ENCODE peak calls at places on chromosomes 11 and 22, in four cellular contexts. A is HL-60, V is GM12878, U is K562. W is an unnamed sample.

GRCh38 chr11:120566176-120566575 is 54.6 kb downstream of the GRIK4 start:
- DNase-seq in A (no peak), V (no peak), U (no peak), W (no peak)

GRCh38 chr11:12281571-12282478 is 95.5 kb upstream of the PARVA start:
- DNase-seq in A (peak; percentile 74), V (peak; percentile 21), U (peak; percentile 88), W (peak; percentile 79)

GRCh38 chr22:29313126-29314071 is 2.1 kb downstream of the RASL10A start:
- DNase-seq in A (no peak), V (no peak), U (peak; percentile 21), W (peak; percentile 53)

GRCh38 chr11:64870176-64870892 is 8.1 kb downstream of the EHD1 start:
- DNase-seq in A (peak; percentile 79), V (no peak), U (peak; percentile 84), W (no peak)

GRCh38 chr11:44989831-44990566 is 39.3 kb upstream of the TP53I11 start:
- DNase-seq in A (no peak), V (no peak), U (no peak), W (no peak)

GRCh38 chr22:29300467-29300806 is 6.0 kb upstream of the GAS2L1 start:
- DNase-seq in A (no peak), V (no peak), U (no peak), W (no peak)

GRCh38 chr11:35507688-35508087 is 17.7 kb downstream of the PAMR1 start:
- DNase-seq in A (no peak), V (no peak), U (no peak), W (no peak)

GRCh38 chr11:104254347-104254746 is 90.4 kb upstream of the PDGFD start:
- DNase-seq in A (peak; percentile 41), V (no peak), U (peak; percentile 14), W (peak; percentile 1)

GRCh38 chr11:64230985-64231365 is 627 bp downstream of the DNAJC4 start:
- DNase-seq in A (peak; percentile 72), V (no peak), U (no peak), W (no peak)

GRCh38 chr11:74025467-74026166 is 16.7 kb upstream of the UCP3 start:
- DNase-seq in A (no peak), V (no peak), U (no peak), W (no peak)

GRCh38 chr11:86632499-86633269 is 39.7 kb downstream of the ME3 start:
- DNase-seq in A (no peak), V (peak; percentile 11), U (no peak), W (no peak)

GRCh38 chr22:32480238-32480637 is 5.6 kb downstream of the FBXO7 start:
- DNase-seq in A (no peak), V (no peak), U (no peak), W (no peak)

GRCh38 chr22:28609921-28610320 is 69.7 kb downstream of the TTC28 start:
- DNase-seq in A (no peak), V (no peak), U (no peak), W (no peak)

GRCh38 chr11:10385696-10386095 is 69.4 kb upstream of the AMPD3 start:
- DNase-seq in A (no peak), V (no peak), U (no peak), W (no peak)

GRCh38 chr11:10158461-10158860 is 135.6 kb downstream of the SBF2 start:
- DNase-seq in A (no peak), V (no peak), U (no peak), W (no peak)

GRCh38 chr22:38467438-38467903 is 425 bp upstream of the KDELR3 start:
- DNase-seq in A (no peak), V (no peak), U (peak; percentile 72), W (no peak)

GRCh38 chr22:37870273-37870672 is 21.1 kb downstream of the EIF3L start:
- DNase-seq in A (no peak), V (no peak), U (no peak), W (no peak)

GRCh38 chr11:7467652-7468051 is 17.7 kb upstream of the OLFML1 start:
- DNase-seq in A (no peak), V (peak; percentile 15), U (no peak), W (no peak)

GRCh38 chr11:73554677-73555320 is 43.1 kb downstream of the FAM168A start:
- DNase-seq in A (peak; percentile 26), V (no peak), U (no peak), W (no peak)

GRCh38 chr11:86551693-86552092 is 120.7 kb downstream of the ME3 start:
- DNase-seq in A (no peak), V (no peak), U (no peak), W (no peak)

GRCh38 chr11:43130616-43131015 is 181.2 kb upstream of the API5 start:
- DNase-seq in A (no peak), V (no peak), U (no peak), W (no peak)

GRCh38 chr11:43124272-43124920 is 187.4 kb upstream of the API5 start:
- DNase-seq in A (no peak), V (no peak), U (no peak), W (no peak)

GRCh38 chr11:43123443-43123842 is 188.4 kb upstream of the API5 start:
- DNase-seq in A (no peak), V (no peak), U (no peak), W (no peak)

GRCh38 chr11:43129329-43129728 is 182.5 kb upstream of the API5 start:
- DNase-seq in A (no peak), V (no peak), U (no peak), W (no peak)
- TF ChIP-seq SPI1 in A (no peak), V (no peak), U (no peak), W (no peak)

GRCh38 chr11:109677240-109677639 is 255.2 kb downstream of the C11orf87 start:
- DNase-seq in A (no peak), V (no peak), U (no peak), W (no peak)

GRCh38 chr11:109680127-109680526 is 258.1 kb downstream of the C11orf87 start:
- DNase-seq in A (no peak), V (no peak), U (no peak), W (no peak)

DNA sequence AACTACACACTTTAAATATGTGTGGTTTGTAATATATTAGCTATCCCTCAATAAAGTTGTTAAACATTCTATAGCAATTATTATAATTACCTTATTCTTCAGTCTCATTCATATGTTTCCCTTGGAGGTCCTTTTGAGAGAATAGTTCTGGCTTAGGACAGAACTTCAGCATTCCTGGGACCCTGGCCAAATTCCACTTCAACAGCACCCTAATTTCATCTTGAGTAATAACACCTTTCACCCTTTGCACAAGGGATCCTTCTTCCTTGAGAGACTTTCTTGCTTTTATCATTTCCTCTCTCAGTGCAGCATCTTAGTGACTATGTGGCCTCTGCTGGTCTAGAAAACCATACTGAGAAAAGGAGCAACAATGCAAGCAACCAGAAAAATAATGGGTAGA is 255.9 kb downstream of the C11orf87 start:
- DNase-seq in A (no peak), V (no peak), U (no peak), W (no peak)
- TF ChIP-seq SPI1 in A (no peak), V (no peak), U (no peak), W (no peak)

DNA sequence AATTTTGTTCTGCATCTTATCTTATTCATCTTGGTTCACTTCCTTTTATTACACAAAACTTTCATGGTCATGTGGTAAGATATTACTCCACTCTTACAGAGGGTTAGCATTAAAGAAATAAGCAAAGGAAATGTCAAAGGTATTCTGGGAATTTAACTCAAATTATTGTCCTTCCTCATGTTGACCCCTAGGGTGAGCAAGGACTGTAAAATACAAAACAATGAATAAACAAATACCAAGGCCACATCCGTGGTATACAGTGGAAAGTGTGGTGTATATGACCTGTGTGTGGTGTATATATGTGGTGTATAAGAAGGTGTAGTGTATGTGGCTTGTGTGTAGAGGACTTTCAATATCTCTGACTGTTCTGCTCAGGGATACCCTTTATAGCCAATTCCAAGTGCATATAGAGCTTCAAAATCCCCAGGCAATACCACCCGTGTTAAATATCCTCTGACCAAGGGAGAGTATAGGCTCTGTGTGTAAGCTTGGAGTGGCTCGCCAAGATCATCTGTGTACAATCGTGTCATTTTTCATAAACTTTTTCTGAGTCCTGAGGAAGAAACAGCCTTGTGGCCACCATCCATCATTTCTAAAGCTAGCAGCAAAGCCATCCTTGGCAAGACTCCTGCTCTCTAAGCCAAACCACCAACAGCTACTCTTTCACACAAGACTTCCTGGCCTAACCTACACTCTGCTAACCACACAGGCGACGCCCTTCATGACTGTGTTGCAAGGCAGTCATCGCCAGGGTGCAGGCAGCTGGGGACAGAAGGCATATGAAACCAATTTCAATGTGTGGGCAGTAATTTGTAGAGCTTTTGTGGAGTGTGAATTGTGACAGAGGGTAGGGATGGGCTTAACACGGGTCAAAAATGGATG is 548.0 kb downstream of the ETS1 start:
- DNase-seq in A (peak; percentile 97), V (no peak), U (no peak), W (no peak)
- TF ChIP-seq SPI1 in A (peak; percentile 85), V (no peak), U (no peak), W (no peak)

GRCh38 chr22:48477031-48477721 is 1350.5 kb downstream of the BRD1 start:
- DNase-seq in A (no peak), V (no peak), U (no peak), W (no peak)

GRCh38 chr22:48474881-48475280 is 1352.8 kb downstream of the BRD1 start:
- DNase-seq in A (no peak), V (no peak), U (no peak), W (no peak)

GRCh38 chr22:48475661-48476345 is 1351.9 kb downstream of the BRD1 start:
- DNase-seq in A (no peak), V (no peak), U (no peak), W (no peak)

GRCh38 chr22:48478124-48478523 is 1349.5 kb downstream of the BRD1 start:
- DNase-seq in A (no peak), V (no peak), U (no peak), W (no peak)

DNA sequence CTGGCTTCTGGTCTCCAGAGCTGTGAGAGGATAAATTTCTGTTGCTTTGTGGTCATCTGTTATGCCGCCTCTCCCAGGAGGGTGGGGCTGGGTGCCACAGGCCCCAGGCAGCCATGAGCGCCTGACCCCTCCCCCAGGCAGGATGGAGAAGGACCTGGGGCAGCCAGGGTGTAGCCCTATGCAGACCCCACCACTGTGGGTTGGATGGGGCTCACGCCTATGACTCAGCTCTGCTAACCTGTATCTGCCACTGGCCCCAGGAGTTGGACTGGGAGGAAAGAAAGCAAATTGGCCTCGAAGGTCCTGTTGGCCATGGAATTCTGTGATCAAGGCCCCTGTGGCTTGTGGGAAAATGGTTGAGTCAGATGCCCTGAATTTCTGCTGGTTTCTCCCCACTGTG is 1351.1 kb downstream of the BRD1 start:
- DNase-seq in A (no peak), V (no peak), U (no peak), W (no peak)
- TF ChIP-seq SPI1 in A (no peak), V (no peak), U (no peak), W (no peak)

GRCh38 chr22:20793386-20794131 is 19.6 kb downstream of the SERPIND1 start:
- DNase-seq in A (no peak), V (no peak), U (no peak), W (no peak)

GRCh38 chr22:20792221-20792965 is 18.5 kb downstream of the SERPIND1 start:
- DNase-seq in A (no peak), V (no peak), U (no peak), W (no peak)

GRCh38 chr22:20794132-20794990 is 20.4 kb downstream of the SERPIND1 start:
- DNase-seq in A (no peak), V (no peak), U (no peak), W (no peak)

GRCh38 chr22:20795014-20795413 is 21.1 kb downstream of the SERPIND1 start:
- DNase-seq in A (no peak), V (no peak), U (no peak), W (no peak)

GRCh38 chr22:20792966-20793332 is 19.0 kb downstream of the SERPIND1 start:
- DNase-seq in A (no peak), V (no peak), U (no peak), W (no peak)
- TF ChIP-seq SPI1 in A (no peak), V (no peak), U (no peak), W (no peak)

W was measured in GM12891.